ENCODE peak calls at places on chromosomes 11 and 22, in six cellular contexts. D is NB4, G is pancreas, Z is astrocyte of the spinal cord, N is HCT116, Y is MCF 10A. E is an unnamed sample.

GRCh38 chr11:96012086-96012824 is 88.3 kb upstream of the MTMR2 start:
- DNase-seq in D (peak; percentile 41), G (peak; percentile 21), Z (peak; percentile 87), N (peak; percentile 41), Y (peak; percentile 50), E (no peak)

GRCh38 chr22:21000987-21001600 is 824 bp downstream of the THAP7 start:
- DNase-seq in D (no peak), G (no peak), Z (no peak), N (no peak), Y (no peak), E (no peak)

GRCh38 chr11:57456960-57457642 is 3.2 kb upstream of the RTN4RL2 start:
- DNase-seq in D (peak; percentile 82), G (peak; percentile 87), Z (peak; percentile 80), N (peak; percentile 79), Y (peak; percentile 82), E (peak; percentile 81)

GRCh38 chr11:1116666-1117390 is 40.9 kb upstream of the MUC5AC start:
- DNase-seq in D (no peak), G (no peak), Z (no peak), N (no peak), Y (no peak), E (peak; percentile 27)

GRCh38 chr11:72788250-72788649 is 5.6 kb downstream of the STARD10 start:
- DNase-seq in D (no peak), G (no peak), Z (no peak), N (no peak), Y (no peak), E (peak; percentile 81)

GRCh38 chr22:36155702-36156101 is 4.9 kb downstream of the APOL3 start:
- DNase-seq in D (no peak), G (no peak), Z (no peak), N (no peak), Y (no peak), E (no peak)

GRCh38 chr22:38735126-38735464 is 20.7 kb downstream of the SUN2 start:
- DNase-seq in D (no peak), G (no peak), Z (no peak), N (no peak), Y (no peak), E (no peak)

GRCh38 chr22:38316340-38317236 is 645 bp downstream of the CSNK1E start:
- DNase-seq in D (peak; percentile 51), G (peak; percentile 60), Z (peak; percentile 66), N (no peak), Y (peak; percentile 50), E (no peak)

GRCh38 chr22:34380532-34380931 is 460.3 kb upstream of the LARGE1 start:
- DNase-seq in D (no peak), G (no peak), Z (no peak), N (no peak), Y (no peak), E (no peak)
- TF ChIP-seq CTCF in D (no peak), G (no peak), Z (no peak), N (no peak), Y (no peak), E (no peak)

GRCh38 chr11:15591112-15591537 is 476.4 kb downstream of the INSC start:
- DNase-seq in D (no peak), G (no peak), Z (no peak), N (no peak), Y (no peak), E (no peak)

GRCh38 chr11:15585587-15586331 is 471.0 kb downstream of the INSC start:
- DNase-seq in D (no peak), G (no peak), Z (no peak), N (no peak), Y (no peak), E (no peak)

GRCh38 chr11:15589070-15589626 is 474.4 kb downstream of the INSC start:
- DNase-seq in D (no peak), G (no peak), Z (no peak), N (no peak), Y (no peak), E (no peak)

GRCh38 chr11:15587059-15587458 is 472.3 kb downstream of the INSC start:
- DNase-seq in D (no peak), G (no peak), Z (no peak), N (no peak), Y (no peak), E (no peak)

DNA sequence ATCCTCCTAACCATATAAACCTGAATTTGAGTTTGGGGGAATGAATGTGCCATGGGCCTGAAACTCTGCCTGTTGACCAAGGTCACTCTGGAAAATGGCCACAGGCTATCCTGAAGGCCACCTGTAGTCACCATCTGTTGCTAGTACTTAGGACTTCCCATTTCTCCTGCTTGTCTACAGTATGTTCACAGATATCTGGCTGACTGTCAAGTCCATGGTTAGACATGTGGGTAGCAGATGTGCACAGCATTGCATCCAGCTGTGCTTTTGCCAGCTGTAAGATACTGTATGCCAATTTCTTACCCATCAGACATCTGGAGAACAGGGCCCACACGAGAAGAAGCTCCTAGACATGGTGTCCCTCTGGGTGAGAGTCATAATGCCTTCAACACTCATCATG is 475.4 kb downstream of the INSC start:
- DNase-seq in D (no peak), G (no peak), Z (no peak), N (no peak), Y (no peak), E (no peak)
- TF ChIP-seq CTCF in D (no peak), G (no peak), Z (no peak), N (no peak), Y (no peak), E (no peak)

GRCh38 chr22:50546326-50547230 is 879 bp downstream of the KLHDC7B start:
- DNase-seq in D (no peak), G (no peak), Z (no peak), N (no peak), Y (no peak), E (no peak)

GRCh38 chr22:50544078-50544745 is 1.5 kb upstream of the KLHDC7B start:
- DNase-seq in D (peak; percentile 91), G (peak; percentile 73), Z (peak; percentile 39), N (no peak), Y (peak; percentile 18), E (peak; percentile 88)

GRCh38 chr22:50547231-50547851 is 1.6 kb downstream of the KLHDC7B start:
- DNase-seq in D (no peak), G (no peak), Z (no peak), N (no peak), Y (no peak), E (no peak)

GRCh38 chr22:50544746-50545253 is 899 bp upstream of the KLHDC7B start:
- DNase-seq in D (peak; percentile 42), G (no peak), Z (no peak), N (no peak), Y (peak; percentile 91), E (no peak)

GRCh38 chr22:50545522-50546325 is at the start of gene KLHDC7B:
- DNase-seq in D (peak; percentile 60), G (no peak), Z (no peak), N (no peak), Y (no peak), E (no peak)
- TF ChIP-seq CTCF in D (peak; percentile 22), G (no peak), Z (peak; percentile 11), N (no peak), Y (no peak), E (no peak)

GRCh38 chr11:67455054-67455453 is at the start of gene CABP4:
- DNase-seq in D (no peak), G (no peak), Z (no peak), N (no peak), Y (no peak), E (no peak)

GRCh38 chr11:67451658-67451976 is 912 bp downstream of the GPR152 start:
- DNase-seq in D (no peak), G (no peak), Z (no peak), N (no peak), Y (no peak), E (no peak)

GRCh38 chr11:67453816-67454732 is 1.1 kb upstream of the CABP4 start:
- DNase-seq in D (no peak), G (peak; percentile 9), Z (no peak), N (no peak), Y (no peak), E (no peak)

GRCh38 chr11:67450796-67451657 is 1.5 kb downstream of the GPR152 start:
- DNase-seq in D (no peak), G (no peak), Z (no peak), N (no peak), Y (no peak), E (no peak)

DNA sequence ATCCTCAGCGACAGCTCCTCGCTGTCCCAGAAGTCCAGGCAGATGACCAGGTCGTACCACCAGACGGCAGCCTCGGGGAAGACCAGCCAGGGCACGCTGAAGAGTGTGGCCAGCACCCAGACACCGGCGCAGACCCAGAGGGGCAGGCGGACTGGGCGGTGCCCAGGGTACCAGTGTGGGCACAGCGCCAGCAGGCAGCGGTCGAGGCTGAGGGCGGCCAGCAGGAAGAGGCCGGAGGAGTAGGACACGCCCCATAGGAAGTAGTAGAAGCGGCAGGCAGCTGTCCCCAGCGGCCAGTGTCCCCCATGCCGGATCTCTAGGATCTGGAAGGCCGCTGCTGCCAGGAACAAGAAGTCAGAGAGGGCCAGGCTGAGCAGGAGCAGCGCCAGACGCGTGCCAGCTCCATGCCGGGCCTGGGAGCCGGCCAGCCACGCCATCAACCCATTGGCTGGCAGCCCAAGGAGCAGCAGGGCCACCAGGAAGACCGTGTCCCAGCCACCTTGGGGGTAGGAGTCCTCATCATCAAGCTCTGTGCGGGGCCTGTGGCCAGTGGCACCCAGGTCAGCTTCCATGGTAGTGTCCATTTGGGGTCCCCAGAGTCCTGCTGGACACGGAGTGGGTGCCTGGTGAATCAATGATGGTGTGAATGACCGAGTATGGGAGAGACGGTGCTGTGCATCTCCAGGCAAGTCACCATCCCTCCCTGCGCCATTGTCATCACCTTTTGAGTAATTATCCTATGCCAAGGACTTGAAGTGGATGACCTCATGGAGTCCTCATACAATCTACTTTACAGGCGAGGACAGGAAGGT is at the start of gene GPR152:
- DNase-seq in D (no peak), G (peak; percentile 73), Z (no peak), N (no peak), Y (no peak), E (no peak)
- TF ChIP-seq CTCF in D (no peak), G (no peak), Z (no peak), N (no peak), Y (no peak), E (no peak)

DNA sequence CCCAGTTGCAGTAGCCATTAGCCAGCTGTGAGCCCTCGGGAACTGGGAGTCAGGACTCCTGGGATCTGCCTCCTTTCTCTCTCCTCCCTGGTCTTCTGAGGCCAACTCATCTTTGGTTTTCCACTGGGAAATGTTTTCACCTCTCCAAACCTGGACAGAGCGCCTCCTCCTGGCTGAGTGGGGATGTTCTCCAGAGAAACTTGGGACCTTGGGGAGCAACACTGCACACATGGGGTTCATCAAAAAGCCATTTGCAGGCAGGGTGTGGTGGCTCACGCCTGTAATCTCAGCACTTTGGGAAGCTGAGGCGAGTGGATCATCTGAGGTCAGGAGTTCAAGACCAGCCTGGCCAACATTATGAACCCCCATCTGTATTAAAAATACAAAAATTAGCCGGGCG is 145.4 kb downstream of the NECTIN1 start:
- DNase-seq in D (no peak), G (no peak), Z (no peak), N (no peak), Y (no peak), E (no peak)
- TF ChIP-seq CTCF in D (peak; percentile 43), G (no peak), Z (peak; percentile 24), N (peak; percentile 68), Y (peak; percentile 18), E (peak; percentile 17)

E was measured in CD14-positive monocyte.